ENCODE peak calls at places on chromosome 13, in seven cellular contexts. R is breast epithelium, T is IMR-90, M is heart left ventricle, Q is body of pancreas, Y is esophagus muscularis mucosa, O is upper lobe of left lung. J is an unnamed sample.
A peak's percentile ranks its signal among the peaks of the same experiment; 100 is the strongest.

GRCh38 chr13:47904239-47904638 is 96.8 kb downstream of the SUCLA2 start:
- DNase-seq in R (no peak), T (no peak), M (no peak), Q (no peak), Y (no peak), O (no peak), J (no peak)

GRCh38 chr13:66657165-66657895 is 572.8 kb downstream of the PCDH9 start:
- DNase-seq in R (peak; percentile 90), T (peak; percentile 98), M (peak; percentile 58), Q (peak; percentile 65), Y (no peak), O (no peak), J (peak; percentile 83)

GRCh38 chr13:41231786-41232185 is 31.6 kb downstream of the MTRF1 start:
- DNase-seq in R (no peak), T (peak; percentile 37), M (no peak), Q (peak; percentile 99), Y (no peak), O (peak; percentile 73), J (no peak)

GRCh38 chr13:52848455-52849190 is at the start of gene PCDH8:
- DNase-seq in R (no peak), T (no peak), M (no peak), Q (peak; percentile 34), Y (no peak), O (no peak), J (no peak)

GRCh38 chr13:78709028-78709427 is 50.1 kb upstream of the OBI1 start:
- DNase-seq in R (no peak), T (no peak), M (no peak), Q (no peak), Y (no peak), O (no peak), J (no peak)

GRCh38 chr13:37540228-37540627 is 58.3 kb downstream of the POSTN start:
- DNase-seq in R (no peak), T (peak; percentile 89), M (no peak), Q (no peak), Y (no peak), O (no peak), J (no peak)

GRCh38 chr13:99041788-99042187 is 63.9 kb upstream of the DOCK9 start:
- DNase-seq in R (no peak), T (no peak), M (no peak), Q (no peak), Y (no peak), O (no peak), J (no peak)

GRCh38 chr13:67736646-67737420 is 506.7 kb upstream of the PCDH9 start:
- DNase-seq in R (no peak), T (peak; percentile 68), M (no peak), Q (peak; percentile 5), Y (no peak), O (no peak), J (no peak)

GRCh38 chr13:59374720-59375119 is 789.0 kb downstream of the DIAPH3 start:
- DNase-seq in R (no peak), T (no peak), M (no peak), Q (no peak), Y (no peak), O (no peak), J (no peak)

GRCh38 chr13:20221772-20222171 is 10.3 kb downstream of the GJB6 start:
- DNase-seq in R (no peak), T (no peak), M (no peak), Q (no peak), Y (no peak), O (peak; percentile 53), J (no peak)

GRCh38 chr13:23915308-23915707 is 18.0 kb upstream of the C1QTNF9B start:
- DNase-seq in R (no peak), T (no peak), M (no peak), Q (no peak), Y (no peak), O (no peak), J (no peak)

GRCh38 chr13:21142766-21143165 is 33.6 kb downstream of the SKA3 start:
- DNase-seq in R (no peak), T (no peak), M (no peak), Q (no peak), Y (no peak), O (no peak), J (no peak)

GRCh38 chr13:40180776-40181175 is 485.7 kb downstream of the FOXO1 start:
- DNase-seq in R (no peak), T (no peak), M (no peak), Q (no peak), Y (no peak), O (no peak), J (no peak)

GRCh38 chr13:44219808-44220544 is 153.6 kb upstream of the SERP2 start:
- DNase-seq in R (no peak), T (peak; percentile 93), M (no peak), Q (no peak), Y (no peak), O (no peak), J (no peak)

GRCh38 chr13:44223785-44224432 is 149.7 kb upstream of the SERP2 start:
- DNase-seq in R (no peak), T (no peak), M (no peak), Q (no peak), Y (no peak), O (no peak), J (no peak)

GRCh38 chr13:44224433-44225149 is 149.0 kb upstream of the SERP2 start:
- DNase-seq in R (no peak), T (no peak), M (peak; percentile 63), Q (no peak), Y (no peak), O (no peak), J (no peak)

GRCh38 chr13:44220948-44221347 is 152.7 kb upstream of the SERP2 start:
- DNase-seq in R (no peak), T (no peak), M (no peak), Q (no peak), Y (no peak), O (no peak), J (no peak)

DNA sequence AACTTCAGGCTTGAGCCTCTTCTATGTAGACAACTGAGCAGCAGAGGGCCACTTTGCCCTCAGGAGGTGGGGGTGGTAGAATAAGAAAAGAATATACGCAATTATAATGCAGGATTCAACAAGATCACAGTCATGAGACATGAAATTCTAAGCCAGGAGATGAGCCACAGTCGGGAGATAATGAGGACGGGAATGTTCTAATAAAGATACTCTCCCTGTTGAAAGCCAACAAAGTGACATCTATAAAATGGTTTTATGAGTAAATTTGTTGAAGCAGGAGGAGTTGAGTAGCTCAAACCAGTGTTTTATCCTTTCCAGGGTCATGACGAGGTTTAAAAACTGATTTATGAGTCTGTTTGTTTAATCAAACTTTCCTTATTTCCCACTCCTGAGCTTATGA is 152.0 kb upstream of the SERP2 start:
- DNase-seq in R (no peak), T (no peak), M (no peak), Q (no peak), Y (no peak), O (no peak), J (no peak)
- TF ChIP-seq CTCF in R (no peak), T (no peak), M (no peak), Q (no peak), Y (no peak), O (no peak), J (no peak)

DNA sequence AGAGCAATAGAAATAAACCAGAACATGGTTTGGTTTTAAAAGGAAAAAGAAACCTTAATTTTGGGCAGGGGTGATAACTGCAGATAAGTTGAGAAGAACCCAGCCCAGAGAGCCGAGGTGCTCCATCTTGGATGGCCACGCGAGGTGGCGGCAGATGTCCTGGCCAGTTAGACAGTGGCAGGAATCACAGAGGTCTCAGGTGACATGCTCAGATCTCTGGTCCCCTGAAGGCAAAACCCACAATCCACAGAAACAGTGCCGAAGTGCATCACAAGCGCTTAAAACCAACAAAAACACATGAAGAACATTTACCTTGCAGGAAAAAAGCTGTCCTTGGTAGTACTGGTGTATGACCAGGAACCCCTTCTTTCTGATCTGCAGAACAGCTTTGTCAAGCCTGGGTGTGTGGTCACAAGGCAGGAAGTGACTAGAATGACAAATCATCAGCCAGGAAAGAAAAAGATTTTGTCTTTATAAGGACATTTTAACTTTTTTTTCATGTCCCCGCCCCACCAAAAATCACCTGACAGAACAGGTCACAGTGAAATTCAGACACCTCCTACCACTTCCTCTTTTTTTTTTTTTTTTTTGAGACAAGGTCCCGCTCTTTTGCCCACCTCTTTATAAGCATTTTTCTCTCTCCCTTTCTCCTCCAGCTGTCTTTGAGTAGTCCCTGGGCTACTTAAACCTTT is at the start of gene LCP1:
- DNase-seq in R (no peak), T (no peak), M (no peak), Q (no peak), Y (no peak), O (peak; percentile 60), J (no peak)
- TF ChIP-seq POLR2A in R (no peak), T (no peak), M (no peak), Q (peak; percentile 59), Y (no peak), O (peak; percentile 90), J (no peak)

DNA sequence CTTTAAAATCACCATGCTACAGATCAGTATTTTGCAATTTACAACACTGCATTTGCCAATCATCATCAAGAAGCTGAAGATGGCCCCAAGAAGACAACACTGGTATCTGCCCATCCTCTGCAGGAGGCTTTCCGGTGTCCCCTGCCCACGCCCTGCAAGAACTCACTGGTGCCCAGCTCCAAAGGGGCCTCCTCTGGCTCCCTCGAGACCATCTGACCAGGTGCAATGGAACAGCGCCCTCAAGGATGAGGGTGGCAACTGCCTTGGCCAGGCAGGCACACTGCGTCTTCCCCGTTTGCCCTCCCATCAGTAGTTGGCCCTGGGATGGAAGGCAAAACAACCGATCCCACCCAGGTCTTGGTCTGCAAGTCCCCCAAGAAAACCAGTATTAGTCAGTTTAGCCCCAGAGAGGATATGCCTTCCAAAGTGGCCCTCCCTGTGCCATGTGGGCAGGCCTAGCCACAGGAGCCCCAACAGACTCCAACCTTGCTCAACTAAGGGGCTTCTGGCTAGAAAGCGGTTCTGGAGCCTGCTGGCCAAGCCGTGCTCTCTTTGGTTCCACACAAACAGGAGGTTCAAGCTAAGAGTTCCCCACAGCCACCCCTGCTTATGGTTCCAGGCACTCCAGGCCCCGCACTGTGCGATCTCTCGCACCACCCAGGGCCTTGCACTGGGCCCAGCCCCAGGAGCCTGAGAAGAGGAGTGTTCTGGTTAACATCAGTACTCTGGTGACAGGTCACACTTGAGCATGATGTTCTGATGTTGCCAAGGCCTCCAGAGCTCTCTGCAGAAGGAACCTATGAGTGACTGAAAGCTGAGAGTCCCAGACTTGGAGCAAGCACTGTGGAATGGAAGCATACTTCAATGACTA is 4.7 kb downstream of the PCID2 start:
- DNase-seq in R (no peak), T (no peak), M (peak; percentile 85), Q (no peak), Y (no peak), O (no peak), J (no peak)
- TF ChIP-seq CTCF in R (no peak), T (no peak), M (no peak), Q (no peak), Y (no peak), O (no peak), J (no peak)

DNA sequence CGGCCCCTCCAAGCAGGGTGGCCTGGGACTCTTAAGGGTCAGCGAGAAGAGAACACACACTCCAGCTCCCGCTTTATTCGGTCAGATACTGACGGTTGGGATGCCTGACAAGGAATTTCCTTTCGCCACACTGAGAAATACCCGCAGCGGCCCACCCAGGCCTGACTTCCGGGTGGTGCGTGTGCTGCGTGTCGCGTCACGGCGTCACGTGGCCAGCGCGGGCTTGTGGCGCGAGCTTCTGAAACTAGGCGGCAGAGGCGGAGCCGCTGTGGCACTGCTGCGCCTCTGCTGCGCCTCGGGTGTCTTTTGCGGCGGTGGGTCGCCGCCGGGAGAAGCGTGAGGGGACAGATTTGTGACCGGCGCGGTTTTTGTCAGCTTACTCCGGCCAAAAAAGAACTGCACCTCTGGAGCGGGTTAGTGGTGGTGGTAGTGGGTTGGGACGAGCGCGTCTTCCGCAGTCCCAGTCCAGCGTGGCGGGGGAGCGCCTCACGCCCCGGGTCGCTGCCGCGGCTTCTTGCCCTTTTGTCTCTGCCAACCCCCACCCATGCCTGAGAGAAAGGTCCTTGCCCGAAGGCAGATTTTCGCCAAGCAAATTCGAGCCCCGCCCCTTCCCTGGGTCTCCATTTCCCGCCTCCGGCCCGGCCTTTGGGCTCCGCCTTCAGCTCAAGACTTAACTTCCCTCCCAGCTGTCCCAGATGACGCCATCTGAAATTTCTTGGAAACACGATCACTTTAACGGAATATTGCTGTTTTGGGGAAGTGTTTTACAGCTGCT is at the start of the genes BRCA2 and ZAR1L:
- DNase-seq in R (peak; percentile 84), T (peak; percentile 87), M (peak; percentile 94), Q (peak; percentile 90), Y (peak; percentile 96), O (peak; percentile 93), J (peak; percentile 90)
- TF ChIP-seq POLR2A in R (peak; percentile 35), T (peak; percentile 92), M (peak; percentile 77), Q (peak; percentile 76), Y (peak; percentile 29), O (peak; percentile 93), J (no peak)

J was measured in lower leg skin.